ENCODE peak calls at places on chromosomes 16 and 17, in four cellular contexts. N, J, E and F are unnamed samples.

GRCh38 chr16:74107795-74108610 is 188.6 kb upstream of the PSMD7 start:
- DNase-seq in N (peak; percentile 81), J (no peak), E (no peak), F (no peak)

GRCh38 chr17:74417178-74418045 is 14.5 kb upstream of the GPRC5C start:
- DNase-seq in N (no peak), J (no peak), E (no peak), F (no peak)

GRCh38 chr17:58284613-58285421 is 4.1 kb upstream of the MPO start:
- DNase-seq in N (no peak), J (no peak), E (no peak), F (no peak)

GRCh38 chr16:1655909-1656807 is 21.9 kb upstream of the JPT2 start:
- DNase-seq in N (no peak), J (no peak), E (no peak), F (no peak)

GRCh38 chr17:28718317-28718672 is 627 bp upstream of the RAB34 start:
- DNase-seq in N (no peak), J (no peak), E (no peak), F (no peak)

GRCh38 chr17:15941781-15942180 is 3.1 kb upstream of the ADORA2B start:
- DNase-seq in N (no peak), J (no peak), E (no peak), F (no peak)

GRCh38 chr16:57277586-57277985 is 6.9 kb downstream of the PLLP start:
- DNase-seq in N (no peak), J (peak; percentile 53), E (no peak), F (no peak)

GRCh38 chr17:31678431-31678830 is 180.6 kb downstream of the COPRS start:
- DNase-seq in N (no peak), J (no peak), E (peak; percentile 19), F (no peak)

GRCh38 chr17:52111182-52111581 is 47.3 kb downstream of the CA10 start:
- DNase-seq in N (no peak), J (no peak), E (no peak), F (no peak)

GRCh38 chr17:57902800-57903759 is 52.1 kb downstream of the CUEDC1 start:
- DNase-seq in N (no peak), J (no peak), E (no peak), F (no peak)

GRCh38 chr16:14310519-14310991 is 239.4 kb downstream of the MRTFB start:
- DNase-seq in N (no peak), J (no peak), E (no peak), F (no peak)

GRCh38 chr17:792277-792676 is 10.1 kb downstream of the MRM3 start:
- DNase-seq in N (no peak), J (no peak), E (no peak), F (no peak)

GRCh38 chr17:47267354-47267828 is 13.8 kb downstream of the ITGB3 start:
- DNase-seq in N (no peak), J (no peak), E (no peak), F (no peak)

GRCh38 chr16:27920391-27920891 is 143.1 kb downstream of the GSG1L start:
- DNase-seq in N (peak; percentile 31), J (no peak), E (no peak), F (no peak)

GRCh38 chr17:63911657-63912100 is 621 bp upstream of the CSHL1 start:
- DNase-seq in N (peak; percentile 60), J (peak; percentile 49), E (peak; percentile 77), F (peak; percentile 59)

GRCh38 chr16:15452456-15452855 is 18.1 kb downstream of the BMERB1 start:
- DNase-seq in N (no peak), J (no peak), E (no peak), F (no peak)

GRCh38 chr16:15457390-15457789 is 23.0 kb downstream of the BMERB1 start:
- DNase-seq in N (no peak), J (no peak), E (no peak), F (no peak)

GRCh38 chr16:15461376-15461775 is 27.0 kb downstream of the BMERB1 start:
- DNase-seq in N (no peak), J (no peak), E (no peak), F (no peak)

GRCh38 chr16:15460601-15461000 is 26.2 kb downstream of the BMERB1 start:
- DNase-seq in N (no peak), J (no peak), E (no peak), F (no peak)

GRCh38 chr16:15457958-15458357 is 23.6 kb downstream of the BMERB1 start:
- DNase-seq in N (no peak), J (no peak), E (no peak), F (no peak)
- TF ChIP-seq CTCF in N (no peak), J (no peak), E (no peak), F (no peak)

GRCh38 chr16:50670476-50670875 is 10.6 kb downstream of the SNX20 start:
- DNase-seq in N (no peak), J (no peak), E (no peak), F (no peak)

GRCh38 chr16:50673496-50674275 is 7.4 kb downstream of the SNX20 start:
- DNase-seq in N (no peak), J (no peak), E (no peak), F (no peak)

GRCh38 chr16:50674831-50675230 is 6.3 kb downstream of the SNX20 start:
- DNase-seq in N (no peak), J (no peak), E (no peak), F (no peak)

GRCh38 chr16:50669741-50670140 is 11.4 kb downstream of the SNX20 start:
- DNase-seq in N (no peak), J (no peak), E (no peak), F (no peak)

DNA sequence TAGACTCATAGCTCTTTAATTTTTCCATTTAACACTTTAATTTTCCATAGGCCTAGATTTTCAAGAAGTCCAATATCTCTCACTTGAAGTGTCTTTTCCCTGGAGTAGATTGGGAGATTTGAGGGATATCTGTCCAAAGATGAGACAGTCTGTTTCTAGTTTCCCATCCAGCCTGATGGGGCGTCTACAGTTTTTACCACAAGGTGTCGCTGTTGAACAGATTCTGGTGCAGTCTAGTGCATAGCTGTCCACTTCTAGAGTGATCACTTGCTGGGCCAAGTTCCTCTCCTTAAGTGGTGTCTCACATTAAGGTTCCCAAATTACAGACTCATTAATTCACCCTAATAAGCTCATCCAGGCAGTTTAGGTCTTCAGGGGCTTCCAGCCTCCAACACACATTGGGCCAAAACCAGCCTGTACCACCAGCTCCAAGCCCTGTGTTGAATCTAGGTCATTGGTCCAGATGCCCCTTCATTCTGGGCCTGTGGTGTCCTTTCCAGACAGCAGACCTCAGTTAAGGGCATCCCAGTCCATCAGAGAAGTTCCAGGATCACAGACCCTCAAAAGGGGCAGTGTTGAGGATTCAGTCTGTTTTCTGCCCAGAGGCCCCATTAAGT is 9.4 kb downstream of the SNX20 start:
- DNase-seq in N (peak; percentile 44), J (peak; percentile 33), E (no peak), F (no peak)
- TF ChIP-seq CTCF in N (peak; percentile 85), J (peak; percentile 63), E (peak; percentile 59), F (no peak)

GRCh38 chr16:68332411-68333121 is 21.7 kb downstream of the PRMT7 start:
- DNase-seq in N (peak; percentile 54), J (no peak), E (no peak), F (no peak)

GRCh38 chr16:68324780-68325357 is 14.1 kb downstream of the PRMT7 start:
- DNase-seq in N (no peak), J (no peak), E (no peak), F (no peak)

GRCh38 chr16:68331879-68332410 is 21.1 kb downstream of the PRMT7 start:
- DNase-seq in N (no peak), J (no peak), E (no peak), F (no peak)

GRCh38 chr16:68328151-68328859 is 17.5 kb downstream of the PRMT7 start:
- DNase-seq in N (peak; percentile 79), J (peak; percentile 72), E (peak; percentile 83), F (peak; percentile 61)

DNA sequence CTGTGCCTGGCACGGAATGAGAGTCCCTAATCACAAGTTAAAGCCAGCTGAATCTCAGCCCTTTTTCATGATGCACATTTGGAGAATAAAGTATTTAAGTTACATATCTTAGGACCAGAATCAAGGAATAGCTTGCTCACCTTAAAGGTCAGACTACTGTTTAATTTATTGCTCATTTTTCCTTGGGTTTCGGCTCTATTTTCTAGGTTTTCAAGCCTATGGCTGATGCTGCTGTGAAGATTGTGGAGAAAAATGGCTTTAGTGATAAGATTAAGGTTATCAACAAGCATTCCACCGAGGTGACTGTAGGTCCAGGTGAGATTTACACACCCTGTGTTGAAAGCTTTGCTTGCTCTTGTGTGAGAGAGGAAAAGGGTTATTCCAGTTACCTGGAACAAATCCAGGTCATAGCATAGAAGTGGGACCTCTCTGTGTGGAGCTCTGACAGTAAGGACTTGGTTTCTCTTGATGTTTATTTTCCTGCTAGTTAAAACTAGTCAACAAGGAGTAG is 18.1 kb downstream of the PRMT7 start:
- DNase-seq in N (no peak), J (no peak), E (no peak), F (no peak)
- TF ChIP-seq CTCF in N (no peak), J (peak; percentile 39), E (peak; percentile 40), F (peak; percentile 8)

GRCh38 chr17:67168485-67168884 is 76.5 kb downstream of the HELZ start:
- DNase-seq in N (no peak), J (no peak), E (no peak), F (no peak)

GRCh38 chr17:67161573-67161972 is 83.4 kb downstream of the HELZ start:
- DNase-seq in N (no peak), J (no peak), E (no peak), F (no peak)

GRCh38 chr17:67164298-67164697 is 80.7 kb downstream of the HELZ start:
- DNase-seq in N (no peak), J (no peak), E (no peak), F (no peak)

GRCh38 chr17:67162771-67163170 is 82.2 kb downstream of the HELZ start:
- DNase-seq in N (no peak), J (no peak), E (no peak), F (no peak)

DNA sequence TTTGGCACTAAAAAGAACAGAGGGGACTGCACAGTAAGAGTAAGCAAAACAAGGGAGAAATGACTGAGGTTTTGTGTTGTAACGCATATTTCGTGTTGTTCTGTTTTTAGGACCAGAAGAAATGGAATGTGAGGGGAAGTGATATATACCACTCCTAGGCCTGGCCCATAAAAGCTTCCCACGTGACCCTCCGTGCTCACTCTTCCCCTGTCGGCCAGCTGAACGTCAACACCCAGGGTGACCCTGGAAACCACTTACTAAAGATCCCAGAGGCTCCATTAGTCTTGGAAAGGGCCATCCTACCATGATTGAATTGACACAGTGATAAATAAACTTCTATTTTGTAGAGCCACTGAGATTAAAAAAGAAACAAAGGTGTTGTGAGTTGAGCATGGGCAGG is 79.8 kb downstream of the HELZ start:
- DNase-seq in N (no peak), J (no peak), E (no peak), F (no peak)
- TF ChIP-seq CTCF in N (no peak), J (no peak), E (no peak), F (no peak)

GRCh38 chr16:84528317-84528716 is 23.9 kb upstream of the MEAK7 start:
- DNase-seq in N (no peak), J (no peak), E (no peak), F (no peak)

GRCh38 chr16:84530590-84530989 is 26.1 kb upstream of the MEAK7 start:
- DNase-seq in N (no peak), J (no peak), E (no peak), F (no peak)

GRCh38 chr16:84526794-84527485 is 22.5 kb upstream of the MEAK7 start:
- DNase-seq in N (no peak), J (no peak), E (no peak), F (no peak)

GRCh38 chr16:84529607-84530006 is 25.1 kb upstream of the MEAK7 start:
- DNase-seq in N (no peak), J (no peak), E (no peak), F (no peak)

GRCh38 chr16:84527486-84528269 is 23.2 kb upstream of the MEAK7 start:
- DNase-seq in N (no peak), J (no peak), E (no peak), F (no peak)
- TF ChIP-seq CTCF in N (no peak), J (no peak), E (no peak), F (no peak)

GRCh38 chr16:88491560-88492310 is 38.7 kb downstream of the ZFPM1 start:
- DNase-seq in N (no peak), J (no peak), E (no peak), F (no peak)
- TF ChIP-seq CTCF in N (no peak), J (no peak), E (no peak), F (no peak)